ENCODE peak calls at places on chromosomes 6 and 20, in ten cellular contexts. R, G, U, A, D, P, K, W, S and Y are unnamed samples. For H3K36me3, the result is how much of the 10 kb centered on the place peaks cover.

GRCh38 chr20:14711681-14712080 is 374.3 kb upstream of the FLRT3 start:
- DNase-seq in S (no peak), D (no peak), G (peak), P (no peak), K (no peak), A (no peak), R (no peak), U (no peak), W (no peak), Y (no peak)

GRCh38 chr6:129490551-129491245 is 219.3 kb downstream of the ARHGAP18 start:
- DNase-seq in G (peak), D (no peak), R (no peak), S (peak), U (peak), K (no peak), P (peak), A (peak), W (peak), Y (peak)

GRCh38 chr20:31543966-31544598 is 29.8 kb downstream of the HM13 start:
- DNase-seq in K (no peak), W (peak), A (peak), D (no peak), P (no peak), R (no peak), U (no peak), S (peak), G (peak), Y (no peak)

GRCh38 chr20:14361509-14362179 is 24.2 kb upstream of the FLRT3 start:
- DNase-seq in S (no peak), U (no peak), G (no peak), K (no peak), R (no peak), W (no peak), P (no peak), D (no peak), A (no peak), Y (no peak)

GRCh38 chr6:152750694-152751093 is at the start of gene VIP:
- DNase-seq in S (no peak), U (no peak), R (no peak), K (no peak), W (peak), D (no peak), G (peak), P (no peak), A (no peak), Y (peak)

GRCh38 chr20:34998331-34998950 is 42.8 kb downstream of the MYH7B start:
- DNase-seq in R (peak), G (no peak), U (no peak), W (no peak), D (no peak), K (no peak), S (peak), P (no peak), A (no peak), Y (no peak)

GRCh38 chr6:110326609-110327008 is 31.5 kb downstream of the METTL24 start:
- DNase-seq in W (no peak), G (no peak), R (no peak), K (no peak), A (no peak), P (no peak), S (no peak), D (no peak), U (no peak), Y (no peak)

GRCh38 chr6:18031189-18031588 is 43.8 kb upstream of the KIF13A start:
- DNase-seq in A (no peak), D (no peak), G (no peak), P (no peak), S (no peak), W (no peak), K (no peak), U (no peak), R (no peak), Y (no peak)

GRCh38 chr20:41169791-41170351 is 32.5 kb downstream of the PLCG1 start:
- DNase-seq in D (no peak), P (no peak), R (no peak), U (peak), K (peak), W (peak), A (no peak), G (peak), S (peak), Y (no peak)

GRCh38 chr6:131640100-131640499 is 3.0 kb downstream of the ENPP3 start:
- DNase-seq in R (no peak), G (no peak), S (no peak), K (no peak), U (no peak), P (no peak), A (no peak), D (no peak), W (no peak), Y (no peak)

GRCh38 chr20:37337208-37337955 is 8.6 kb upstream of the SRC start:
- DNase-seq in P (no peak), A (no peak), S (peak), G (no peak), R (peak), W (no peak), U (no peak), K (no peak), D (no peak), Y (no peak)

GRCh38 chr6:36360241-36361054 is 23.8 kb upstream of the BNIP5 start:
- DNase-seq in D (peak), S (peak), A (peak), W (peak), K (peak), P (peak), R (peak), G (peak), U (peak), Y (no peak)

GRCh38 chr6:142296975-142297604 is 4.7 kb upstream of the ADGRG6 start:
- DNase-seq in U (no peak), G (no peak), P (no peak), D (no peak), A (no peak), W (no peak), S (no peak), K (no peak), R (no peak), Y (no peak)

GRCh38 chr20:10864076-10864672 is 190.4 kb upstream of the JAG1 start:
- DNase-seq in D (peak), K (no peak), U (peak), G (peak), A (peak), W (no peak), R (peak), S (no peak), P (peak), Y (no peak)

GRCh38 chr20:23668477-23668951 is 20.3 kb downstream of the CST4 start:
- DNase-seq in K (no peak), S (peak), R (no peak), W (peak), U (peak), P (peak), D (peak), G (peak), A (peak), Y (peak)

GRCh38 chr6:73299171-73300073 is 36.4 kb upstream of the KHDC1 start:
- DNase-seq in S (no peak), G (peak), W (no peak), D (no peak), A (no peak), P (no peak), U (no peak), R (peak), K (no peak), Y (no peak)

GRCh38 chr20:18628330-18628941 is 40.6 kb downstream of the DTD1 start:
- DNase-seq in W (no peak), D (peak), P (no peak), R (peak), S (no peak), G (no peak), U (peak), K (no peak), A (no peak), Y (no peak)

GRCh38 chr20:45341939-45342862 is 6.0 kb downstream of the SDC4 start:
- DNase-seq in W (peak), S (peak), D (peak), U (peak), P (peak), A (peak), R (peak), G (peak), K (peak), Y (no peak)

GRCh38 chr20:57680131-57680716 is 29.6 kb downstream of the PMEPA1 start:
- DNase-seq in W (no peak), S (no peak), R (no peak), K (no peak), D (no peak), P (no peak), G (no peak), A (no peak), U (no peak), Y (no peak)

DNA sequence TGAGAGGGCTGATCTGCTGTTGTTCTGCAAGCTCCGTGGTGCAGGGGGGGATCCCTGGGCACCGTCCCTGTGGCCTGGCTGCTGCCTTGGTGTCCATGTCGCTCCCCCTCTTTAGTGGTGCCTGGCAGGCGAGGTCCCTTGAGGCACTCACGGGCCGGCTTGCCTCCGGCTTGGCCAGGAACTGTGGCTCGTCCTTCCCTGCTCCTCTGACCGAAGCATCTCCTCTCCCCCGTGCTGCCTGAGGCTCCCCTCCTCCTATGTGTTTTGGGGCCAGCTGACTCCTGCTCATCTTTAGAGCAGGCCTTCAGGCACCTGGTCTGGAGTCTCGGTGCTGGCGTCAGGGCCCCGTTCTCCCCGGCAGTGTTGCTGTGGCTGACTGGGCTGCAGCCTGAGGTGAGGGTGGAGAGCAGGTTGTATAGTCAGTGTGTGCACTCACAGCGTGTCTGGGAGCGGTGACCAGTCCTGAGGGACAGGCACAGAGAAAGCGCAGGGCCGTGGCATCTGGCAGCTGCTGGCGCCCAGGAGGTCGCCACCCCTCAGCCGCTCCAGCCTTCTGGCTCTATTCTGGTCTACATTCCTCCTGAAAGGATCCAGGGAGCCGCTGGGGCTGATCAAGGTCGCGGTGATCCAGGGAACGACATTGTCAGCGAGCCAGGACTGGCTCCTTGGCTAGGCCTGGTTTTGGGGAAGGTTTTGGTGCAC is 43.7 kb downstream of the PYGB start:
- DNase-seq in P (no peak), R (peak), W (no peak), U (no peak), S (peak), D (no peak), K (peak), A (no peak), G (no peak), Y (no peak)
- H3K36me3 ChIP-seq in P (half or more), R (half or more), W (half or more), U (under half), S (under half), D (under half), K (under half), A (half or more), G (under half), Y (under half)

GRCh38 chr6:2891768-2892170 is 11.3 kb downstream of the SERPINB9 start:
- DNase-seq in A (no peak), S (no peak), K (no peak), D (peak), R (no peak), U (peak), W (no peak), G (no peak), P (no peak), Y (no peak)

GRCh38 chr6:2885967-2886731 is 17.0 kb downstream of the SERPINB9 start:
- DNase-seq in A (no peak), G (no peak), S (no peak), U (no peak), W (no peak), R (no peak), K (no peak), P (no peak), D (no peak), Y (no peak)

GRCh38 chr6:2893276-2893675 is 9.8 kb downstream of the SERPINB9 start:
- DNase-seq in R (no peak), K (no peak), D (no peak), S (no peak), W (no peak), G (no peak), U (no peak), A (no peak), P (no peak), Y (no peak)

GRCh38 chr6:2895072-2895471 is 8.0 kb downstream of the SERPINB9 start:
- DNase-seq in A (no peak), K (no peak), R (no peak), G (no peak), W (no peak), D (no peak), P (no peak), S (no peak), U (no peak), Y (no peak)

DNA sequence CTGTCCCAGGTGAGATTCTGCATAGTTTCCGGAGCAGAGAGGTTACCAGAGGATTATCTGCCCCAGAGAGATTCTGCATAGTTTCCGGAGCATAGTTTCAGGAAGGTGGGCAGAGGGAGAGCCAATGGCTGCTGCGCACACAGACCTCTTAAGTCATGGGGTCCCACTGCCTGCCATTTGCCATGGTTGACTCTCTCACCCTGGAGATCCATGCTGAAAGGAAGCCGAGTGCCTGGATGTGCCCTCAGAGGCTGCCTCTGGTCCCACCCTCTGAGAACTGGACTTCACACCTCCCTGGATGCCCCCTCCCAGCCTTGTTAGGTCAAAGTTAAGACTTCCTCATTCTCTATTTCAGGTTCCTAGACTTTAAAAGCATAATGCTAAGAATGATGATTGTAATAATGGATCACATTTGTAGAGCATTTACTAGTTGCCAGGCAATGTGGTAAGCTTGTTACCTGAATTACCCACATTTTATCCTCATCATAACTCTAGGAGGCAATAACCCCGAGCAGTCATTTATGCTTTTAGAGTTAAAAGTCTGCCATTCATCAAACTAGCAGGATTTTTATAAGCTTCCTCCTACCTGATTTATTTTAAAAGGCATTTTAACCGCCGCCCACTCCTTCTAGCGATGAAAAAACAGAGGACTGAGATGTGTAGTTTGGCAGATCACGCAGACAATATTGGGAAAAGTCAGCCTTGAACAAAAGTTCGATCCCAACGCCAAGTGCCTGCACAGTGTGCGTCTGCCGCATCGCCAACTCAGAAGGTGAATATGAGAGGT is 11.9 kb downstream of the SERPINB9 start:
- DNase-seq in K (no peak), A (no peak), D (no peak), R (no peak), S (no peak), U (no peak), G (no peak), W (no peak), P (no peak), Y (no peak)
- H3K36me3 ChIP-seq in K (under half), A (under half), D (under half), R (half or more), S (half or more), U (under half), G (under half), W (under half), P (half or more), Y (under half)

DNA sequence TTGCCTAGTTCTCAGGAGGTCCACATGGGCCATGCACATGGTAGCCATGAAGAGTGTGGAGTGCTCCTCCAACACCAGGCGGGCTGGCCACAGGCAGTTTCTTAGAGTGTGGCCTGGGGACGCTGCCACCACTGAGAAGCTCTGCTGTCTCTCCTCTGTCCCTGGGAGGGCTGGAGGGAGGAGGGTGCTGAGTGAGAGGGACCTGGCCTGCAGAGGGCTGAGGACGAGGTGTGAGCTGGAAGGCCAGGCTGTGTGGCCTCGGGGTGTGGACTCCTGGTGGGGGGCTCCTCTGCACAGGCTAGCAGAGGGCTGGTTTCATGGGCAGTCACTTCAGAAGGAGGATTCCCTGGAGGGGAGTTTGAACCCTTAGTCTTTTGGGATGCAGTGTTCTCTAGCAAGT is 39.7 kb downstream of the SYNJ2 start:
- DNase-seq in D (no peak), K (no peak), G (no peak), R (peak), W (no peak), U (no peak), P (no peak), S (no peak), A (no peak), Y (no peak)
- H3K36me3 ChIP-seq in D (under half), K (under half), G (under half), R (under half), W (under half), U (under half), P (under half), S (under half), A (under half), Y (under half)

GRCh38 chr6:167232355-167232754 is 58.8 kb upstream of the UNC93A start:
- DNase-seq in R (no peak), S (no peak), U (no peak), G (no peak), P (no peak), W (no peak), K (no peak), A (no peak), D (no peak), Y (no peak)
- H3K36me3 ChIP-seq in R (under half), S (under half), U (under half), G (under half), P (under half), W (under half), K (under half), A (under half), D (under half), Y (under half)

DNA sequence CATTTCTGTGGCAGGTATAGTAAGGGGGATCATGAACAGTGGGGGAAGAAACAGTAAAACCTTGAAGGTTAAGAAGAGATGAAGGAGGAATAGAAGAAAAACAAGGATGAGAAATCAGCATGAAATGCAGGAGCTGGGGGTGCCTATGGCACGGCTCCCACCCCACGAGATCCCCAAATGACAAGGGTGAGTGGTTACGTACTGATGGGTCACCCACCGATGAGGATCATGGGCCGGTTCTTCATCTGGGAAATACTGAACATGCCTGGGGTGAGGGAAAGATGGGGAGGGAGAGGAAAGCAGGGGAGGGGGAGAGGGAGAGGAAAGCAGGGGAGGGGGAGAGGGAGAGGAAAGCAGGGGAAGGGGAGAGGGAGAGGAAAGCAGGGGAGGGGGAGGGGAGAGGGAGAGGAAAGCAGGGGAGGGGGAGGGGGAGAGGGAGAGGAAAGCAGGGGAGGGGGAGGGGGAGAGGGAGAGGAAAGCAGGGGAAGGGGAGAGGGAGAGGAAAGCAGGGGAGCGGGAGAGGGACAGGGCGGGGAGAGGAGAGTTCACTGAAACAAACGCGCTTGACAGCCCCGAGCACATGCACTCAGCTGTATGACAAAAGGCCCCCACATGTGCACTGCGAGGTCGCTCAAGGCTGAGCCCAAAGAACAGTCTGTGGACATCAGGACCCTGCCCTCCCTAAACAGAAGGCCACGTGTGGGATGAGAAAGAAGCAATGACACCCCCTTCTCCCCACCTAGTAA is 25.3 kb downstream of the MOCS1 start:
- DNase-seq in G (no peak), A (no peak), R (no peak), P (no peak), W (no peak), U (no peak), D (no peak), K (no peak), S (no peak), Y (no peak)
- H3K36me3 ChIP-seq in G (under half), A (under half), R (under half), P (half or more), W (under half), U (under half), D (under half), K (half or more), S (under half), Y (under half)

GRCh38 chr20:5973971-5974370 is 23.5 kb downstream of the MCM8 start:
- DNase-seq in A (no peak), U (no peak), G (no peak), W (no peak), D (no peak), R (no peak), S (no peak), K (no peak), P (no peak), Y (no peak)

GRCh38 chr20:5970381-5970780 is 19.9 kb downstream of the MCM8 start:
- DNase-seq in P (no peak), R (no peak), S (no peak), U (no peak), A (no peak), W (no peak), K (no peak), G (no peak), D (no peak), Y (no peak)

GRCh38 chr20:5973172-5973571 is 22.7 kb downstream of the MCM8 start:
- DNase-seq in D (no peak), A (no peak), W (peak), P (no peak), R (no peak), S (no peak), U (no peak), K (no peak), G (peak), Y (peak)

GRCh38 chr20:5971203-5971602 is 20.8 kb downstream of the MCM8 start:
- DNase-seq in W (no peak), K (no peak), A (no peak), S (no peak), U (no peak), G (no peak), P (no peak), R (no peak), D (no peak), Y (no peak)

GRCh38 chr20:5969348-5969935 is 19.0 kb downstream of the MCM8 start:
- DNase-seq in R (no peak), P (no peak), S (no peak), D (no peak), W (no peak), K (no peak), A (no peak), G (no peak), U (no peak), Y (no peak)
- H3K36me3 ChIP-seq in R (under half), P (under half), S (under half), D (under half), W (under half), K (half or more), A (under half), G (under half), U (under half), Y (under half)

GRCh38 chr20:62811720-62812119 is 5.1 kb upstream of the COL9A3 start:
- DNase-seq in D (no peak), K (no peak), P (no peak), U (no peak), W (no peak), A (no peak), G (no peak), R (no peak), S (no peak), Y (no peak)
- H3K36me3 ChIP-seq in D (half or more), K (half or more), P (half or more), U (under half), W (under half), A (half or more), G (under half), R (half or more), S (half or more), Y (under half)